ENCODE peak calls at places on chromosomes 12 and 14, in five cellular contexts. E is HEK293T, A is GM12878, H is K562, Q is HepG2. P is an unnamed sample.
A peak's percentile ranks its signal among the peaks of the same experiment; 100 is the strongest.

GRCh38 chr12:82757611-82758010 is 70.9 kb downstream of the TMTC2 start:
- DNase-seq in E (no peak), A (no peak), H (no peak), Q (no peak), P (no peak)

GRCh38 chr12:123471374-123472068 is 13.6 kb downstream of the SNRNP35 start:
- DNase-seq in E (no peak), A (no peak), H (no peak), Q (peak; percentile 50), P (no peak)

GRCh38 chr14:69901113-69901951 is 22.1 kb downstream of the SMOC1 start:
- DNase-seq in E (no peak), A (no peak), H (no peak), Q (no peak), P (no peak)

GRCh38 chr12:120992989-120993388 is 14.6 kb downstream of the HNF1A start:
- DNase-seq in E (no peak), A (no peak), H (no peak), Q (no peak), P (no peak)

GRCh38 chr12:60255044-60255443 is 659.2 kb downstream of the SLC16A7 start:
- DNase-seq in E (no peak), A (no peak), H (no peak), Q (no peak), P (no peak)

GRCh38 chr12:75602111-75602510 is 90.7 kb upstream of the KRR1 start:
- DNase-seq in E (no peak), A (no peak), H (no peak), Q (no peak), P (no peak)

GRCh38 chr12:95700316-95700785 is 90.2 kb downstream of the NTN4 start:
- DNase-seq in E (no peak), A (peak; percentile 83), H (no peak), Q (no peak), P (no peak)

GRCh38 chr14:63076476-63076875 is 31.2 kb upstream of the KCNH5 start:
- DNase-seq in E (no peak), A (no peak), H (no peak), Q (no peak), P (no peak)

GRCh38 chr12:24226745-24227350 is 277.4 kb upstream of the SOX5 start:
- DNase-seq in E (no peak), A (no peak), H (no peak), Q (peak; percentile 1), P (no peak)

GRCh38 chr14:100619382-100620305 is 32.4 kb upstream of the BEGAIN start:
- DNase-seq in E (no peak), A (no peak), H (no peak), Q (no peak), P (peak; percentile 25)

GRCh38 chr12:49868952-49869815 is 26.3 kb upstream of the BCDIN3D start:
- DNase-seq in E (peak; percentile 55), A (no peak), H (peak; percentile 98), Q (peak; percentile 35), P (peak; percentile 95)

GRCh38 chr14:50303744-50304471 is 8.1 kb downstream of the L2HGDH start:
- DNase-seq in E (no peak), A (no peak), H (no peak), Q (peak; percentile 93), P (no peak)

GRCh38 chr14:73823339-73823885 is 28.2 kb upstream of the PTGR2 start:
- DNase-seq in E (no peak), A (no peak), H (no peak), Q (no peak), P (no peak)

GRCh38 chr14:89489796-89490506 is 72.9 kb upstream of the FOXN3 start:
- DNase-seq in E (no peak), A (no peak), H (no peak), Q (no peak), P (no peak)

GRCh38 chr12:101891462-101891971 is 14.1 kb downstream of the DRAM1 start:
- DNase-seq in E (no peak), A (peak; percentile 75), H (no peak), Q (peak; percentile 86), P (no peak)

GRCh38 chr12:131793623-131794022 is 34.6 kb upstream of the MMP17 start:
- DNase-seq in E (no peak), A (no peak), H (no peak), Q (no peak), P (no peak)

DNA sequence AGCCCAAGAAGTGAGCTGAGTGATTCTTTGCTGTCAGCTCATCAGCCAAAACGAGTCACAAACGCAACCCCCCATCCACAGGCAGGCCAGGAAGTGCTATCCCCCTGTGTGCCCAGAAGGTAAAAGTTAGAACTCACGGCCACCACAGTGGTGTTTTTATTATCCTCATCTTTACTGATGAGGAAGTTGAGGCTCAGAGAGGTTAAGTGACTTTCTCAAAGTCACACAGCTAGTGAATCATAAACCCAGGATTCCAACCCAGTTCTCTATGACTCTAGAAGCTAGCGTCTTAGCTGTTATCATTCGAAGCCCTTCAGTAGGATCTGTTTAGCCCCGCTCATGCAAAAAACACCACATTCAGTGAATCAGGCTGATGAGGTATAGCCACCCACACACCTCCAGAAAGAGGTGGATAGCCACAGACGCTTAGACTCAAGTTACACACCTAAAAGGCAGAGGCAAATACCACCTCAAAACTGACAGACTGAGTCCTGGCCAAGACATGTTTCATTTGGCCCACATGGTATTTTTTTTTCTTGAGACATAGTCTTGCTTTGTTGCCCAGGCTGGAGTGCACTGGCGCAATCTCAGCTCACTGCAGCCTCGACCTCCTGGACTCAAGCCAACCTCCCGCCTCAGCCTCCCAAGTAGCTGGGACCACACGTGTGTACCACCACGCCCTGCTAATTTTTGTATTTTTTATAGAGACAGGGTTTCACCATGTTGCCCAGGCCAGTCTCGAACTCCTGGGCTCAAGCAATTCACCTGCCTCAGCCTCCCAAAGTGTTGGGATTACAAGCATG is 100.7 kb downstream of the SCARB1 start:
- DNase-seq in E (no peak), A (no peak), H (no peak), Q (no peak), P (no peak)
- TF ChIP-seq FOXM1 in E (no peak), A (no peak), H (no peak), Q (no peak), P (no peak)

DNA sequence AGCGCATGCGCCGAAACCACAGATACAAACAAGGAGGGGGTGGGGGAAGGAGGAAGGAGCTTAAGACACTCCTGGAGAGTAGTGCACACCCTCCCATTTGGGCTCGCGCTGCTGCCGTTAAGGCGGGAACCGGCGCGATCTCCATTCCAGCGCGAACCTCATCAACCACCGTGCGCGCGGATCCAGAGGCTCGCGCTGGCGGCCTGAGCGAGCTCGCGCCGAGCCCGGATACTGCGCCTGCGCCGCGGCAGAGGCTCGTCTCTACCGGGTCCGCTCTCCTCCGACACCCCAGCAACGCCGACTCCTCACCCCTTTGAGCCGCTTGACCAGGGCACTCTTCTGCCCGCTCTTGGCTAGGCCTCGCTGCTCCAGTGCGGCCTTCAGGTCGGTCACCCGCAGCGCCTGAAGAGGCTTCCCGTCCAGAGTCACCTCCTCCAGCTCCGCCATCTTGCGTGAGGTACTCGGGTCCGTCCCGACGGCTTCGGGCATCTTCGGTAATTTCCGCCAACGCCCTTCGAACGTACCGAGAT is at the start of gene ACIN1:
- DNase-seq in E (no peak), A (peak; percentile 65), H (peak; percentile 91), Q (peak; percentile 95), P (peak; percentile 82)
- TF ChIP-seq FOXM1 in E (no peak), A (no peak), H (no peak), Q (peak; percentile 90), P (no peak)

GRCh38 chr12:4567073-4567881 is 5.3 kb downstream of the DYRK4 start:
- DNase-seq in E (no peak), A (peak; percentile 30), H (no peak), Q (no peak), P (no peak)

GRCh38 chr12:4572670-4573069 is 10.7 kb downstream of the DYRK4 start:
- DNase-seq in E (no peak), A (no peak), H (no peak), Q (no peak), P (no peak)
- TF ChIP-seq FOXM1 in E (no peak), A (no peak), H (no peak), Q (no peak), P (no peak)

DNA sequence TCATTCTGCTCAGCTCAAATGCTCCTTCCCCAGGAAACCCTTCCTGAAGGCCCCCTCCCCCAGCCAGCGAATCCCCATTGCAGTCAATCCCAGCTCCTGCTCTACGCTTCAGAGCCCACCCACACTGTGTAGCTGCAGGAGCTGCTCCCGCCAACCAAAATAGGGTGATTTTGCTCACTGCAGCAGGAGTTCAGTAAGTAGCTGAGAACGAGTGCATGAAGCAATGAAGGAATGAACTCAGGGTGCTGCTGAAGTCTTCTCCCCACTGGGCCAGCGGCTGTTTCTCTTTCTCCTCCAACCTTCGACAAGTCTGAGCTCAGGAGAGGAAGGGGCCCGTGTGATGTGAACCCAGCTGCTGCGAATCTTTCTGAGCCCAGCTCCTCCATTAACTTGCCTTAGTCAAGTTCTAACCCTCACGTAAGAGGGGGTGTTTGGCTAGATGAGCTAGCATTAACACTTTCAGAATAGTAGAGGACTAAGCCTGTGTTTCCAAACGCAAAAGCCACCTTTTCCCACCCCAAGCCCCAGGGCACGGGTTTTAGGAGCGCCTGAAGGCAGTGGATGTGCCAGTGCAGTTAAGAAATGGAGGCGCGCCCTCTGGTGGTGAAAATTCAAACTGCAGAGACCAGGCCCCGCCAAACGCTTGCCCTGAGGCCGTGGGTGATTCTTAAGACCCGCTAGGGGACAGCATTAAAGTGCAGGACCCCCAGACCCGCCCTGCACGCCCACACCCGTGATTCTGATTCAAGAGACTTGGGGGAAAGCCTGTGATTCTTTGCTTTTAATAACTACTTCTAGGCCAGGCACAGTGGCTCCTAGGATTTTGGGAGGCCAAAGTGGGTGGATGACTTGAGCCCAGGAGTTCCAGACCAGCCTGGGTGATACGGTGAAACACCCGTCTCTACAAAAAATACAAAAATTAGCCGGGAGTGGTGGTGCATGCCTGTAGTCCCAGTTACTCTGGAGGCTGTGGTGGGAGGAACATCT is 11.9 kb upstream of the SERPINA4 start:
- DNase-seq in E (peak; percentile 75), A (no peak), H (peak; percentile 65), Q (peak; percentile 56), P (peak; percentile 66)
- TF ChIP-seq FOXM1 in E (no peak), A (no peak), H (no peak), Q (no peak), P (no peak)

GRCh38 chr12:31471823-31472222 is 119.1 kb downstream of the DENND5B start:
- DNase-seq in E (no peak), A (no peak), H (no peak), Q (no peak), P (no peak)
- TF ChIP-seq FOXM1 in E (no peak), A (no peak), H (no peak), Q (no peak), P (no peak)

GRCh38 chr12:117686210-117686609 is 282.6 kb downstream of the KSR2 start:
- DNase-seq in E (no peak), A (no peak), H (no peak), Q (no peak), P (no peak)

GRCh38 chr12:117680311-117680710 is 288.5 kb downstream of the KSR2 start:
- DNase-seq in E (no peak), A (no peak), H (no peak), Q (no peak), P (no peak)

GRCh38 chr12:117685115-117685926 is 283.5 kb downstream of the KSR2 start:
- DNase-seq in E (peak; percentile 29), A (no peak), H (peak; percentile 23), Q (peak; percentile 42), P (peak; percentile 84)

GRCh38 chr12:117686911-117687377 is 281.8 kb downstream of the KSR2 start:
- DNase-seq in E (no peak), A (no peak), H (no peak), Q (peak; percentile 35), P (peak; percentile 23)

GRCh38 chr12:117684471-117684870 is 284.3 kb downstream of the KSR2 start:
- DNase-seq in E (no peak), A (no peak), H (no peak), Q (no peak), P (no peak)
- TF ChIP-seq FOXM1 in E (no peak), A (no peak), H (no peak), Q (no peak), P (no peak)

GRCh38 chr12:59151243-59151642 is 230.9 kb upstream of the LRIG3 start:
- DNase-seq in E (no peak), A (no peak), H (no peak), Q (no peak), P (no peak)
- TF ChIP-seq FOXM1 in E (no peak), A (no peak), H (no peak), Q (no peak), P (no peak)

GRCh38 chr14:30656190-30656632 is 34.1 kb downstream of the SCFD1 start:
- DNase-seq in E (peak; percentile 41), A (peak; percentile 4), H (peak; percentile 14), Q (peak; percentile 68), P (peak; percentile 18)
- TF ChIP-seq FOXM1 in E (no peak), A (no peak), H (no peak), Q (no peak), P (no peak)